ENCODE peak calls at places on chromosomes 4 and X, in ten cellular contexts. U is cardiac muscle cell, X is neural progenitor cell, I is Karpas-422, M is lower lobe of right lung, P is RWPE2, E is MM.1S, J is heart right ventricle, T is tibial nerve, K is sigmoid colon. N is an unnamed sample. For H3K4me1, the result is how much of the 10 kb centered on the place peaks cover.

GRCh38 chr4:33411182-33411581 is 2691.0 kb downstream of the PCDH7 start:
- DNase-seq in X (no peak), K (no peak), M (no peak), P (no peak), E (no peak), T (no peak), U (no peak), I (no peak), J (no peak), N (no peak)

GRCh38 chr4:86928400-86929255 is 6.2 kb upstream of the AFF1 start:
- DNase-seq in U (no peak), J (no peak), T (no peak), E (no peak), K (no peak), X (no peak), M (no peak), P (no peak), I (no peak), N (no peak)

GRCh38 chr4:127668770-127669169 is 36.0 kb downstream of the INTU start:
- DNase-seq in K (no peak), I (no peak), P (no peak), E (no peak), M (no peak), X (no peak), U (no peak), T (no peak), J (no peak), N (no peak)

GRCh38 chrX:109312757-109313156 is 169.1 kb downstream of the GUCY2F start:
- DNase-seq in J (no peak), M (no peak), P (no peak), X (no peak), K (no peak), I (no peak), T (no peak), U (no peak), E (no peak), N (no peak)

GRCh38 chrX:132375941-132376340 is 112.9 kb downstream of the MBNL3 start:
- DNase-seq in K (no peak), P (no peak), X (peak), J (no peak), U (no peak), T (no peak), E (peak), I (peak), M (no peak), N (no peak)

GRCh38 chr4:54152846-54153600 is 53.1 kb downstream of the GSX2 start:
- DNase-seq in J (no peak), E (no peak), X (no peak), I (no peak), T (no peak), U (no peak), K (no peak), P (no peak), M (no peak), N (no peak)

GRCh38 chr4:87097075-87097474 is 123.3 kb downstream of the KLHL8 start:
- DNase-seq in M (no peak), P (no peak), U (peak), X (peak), K (no peak), I (no peak), E (no peak), J (no peak), T (no peak), N (no peak)

GRCh38 chr4:64539234-64539849 is 130.1 kb upstream of the TECRL start:
- DNase-seq in I (peak), J (no peak), M (no peak), E (peak), P (no peak), X (peak), K (no peak), U (peak), T (no peak), N (peak)

GRCh38 chr4:151801547-151802516 is 41.0 kb upstream of the GATB start:
- DNase-seq in E (peak), I (peak), P (no peak), U (no peak), J (no peak), M (peak), X (peak), K (no peak), T (no peak), N (no peak)

GRCh38 chr4:121375262-121375661 is 5.6 kb downstream of the QRFPR start:
- DNase-seq in E (no peak), M (no peak), U (no peak), X (no peak), I (no peak), K (no peak), T (no peak), P (no peak), J (no peak), N (no peak)

GRCh38 chr4:24434193-24434728 is 150.1 kb downstream of the DHX15 start:
- DNase-seq in U (peak), I (no peak), K (no peak), E (no peak), P (no peak), M (no peak), T (no peak), X (no peak), J (no peak), N (no peak)

DNA sequence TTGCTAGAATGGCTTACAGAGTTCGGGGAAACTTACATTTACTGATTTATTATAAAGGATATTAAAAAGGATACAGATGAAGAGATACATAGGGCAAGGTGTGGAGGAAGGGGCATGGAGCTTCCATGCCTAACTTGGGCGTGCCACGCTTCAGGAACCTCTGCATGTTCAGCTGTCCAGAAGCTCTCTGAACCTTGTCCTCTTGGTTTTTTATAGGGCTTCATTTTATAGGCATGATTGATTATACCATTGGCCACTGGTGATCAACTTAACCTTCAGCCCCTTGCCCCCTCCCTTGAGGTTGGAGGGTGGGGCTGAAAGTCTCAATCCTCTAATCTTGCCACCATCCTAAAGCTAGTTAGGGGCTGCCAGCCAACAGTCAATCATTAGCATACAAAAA is 10.7 kb downstream of the SMAD1 start:
- DNase-seq in T (no peak), P (no peak), I (no peak), U (no peak), M (no peak), X (no peak), J (no peak), K (no peak), E (no peak), N (no peak)
- H3K4me3 ChIP-seq in T (no peak), P (no peak), I (no peak), U (no peak), M (no peak), X (no peak), J (no peak), K (no peak), E (no peak), N (no peak)

DNA sequence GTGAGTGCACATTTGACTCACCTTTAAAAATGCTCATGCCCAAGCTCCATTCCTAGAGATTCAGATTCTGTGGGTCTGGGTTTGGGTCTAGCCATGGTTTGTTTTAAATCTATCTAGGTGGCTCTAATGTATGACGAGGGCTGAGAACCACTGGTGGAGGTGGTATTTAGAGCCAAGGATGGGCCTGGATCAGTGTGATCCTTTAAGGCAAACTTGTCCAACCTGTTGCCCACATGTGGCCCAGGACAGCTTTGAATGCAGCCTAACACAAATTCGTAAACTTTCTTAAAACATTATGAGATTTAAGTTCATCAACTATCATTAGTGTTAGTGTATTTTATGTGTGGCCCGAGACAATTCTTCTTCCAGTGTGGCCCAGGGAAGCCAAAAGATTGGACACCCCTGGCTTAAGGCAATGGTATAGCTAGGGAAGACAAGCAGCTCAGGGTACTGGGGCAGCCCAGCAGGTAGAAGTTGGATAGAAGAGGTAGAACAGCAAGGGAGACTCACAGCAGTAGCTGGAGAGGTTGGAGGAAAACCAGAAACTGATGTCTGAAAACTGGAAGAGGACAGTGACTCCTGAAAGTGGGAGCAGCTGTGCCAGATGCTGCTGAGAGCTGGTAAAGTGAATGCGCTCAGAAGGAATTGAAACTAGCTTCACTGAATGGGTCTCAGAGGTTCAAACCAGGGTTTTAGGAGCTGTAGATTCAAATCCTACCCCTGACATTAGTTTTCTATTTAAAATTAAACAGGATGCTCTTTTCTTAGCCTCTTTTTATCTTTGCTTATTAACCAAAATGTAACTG is 18.2 kb downstream of the ADD1 start:
- DNase-seq in T (no peak), M (no peak), P (no peak), I (no peak), K (no peak), E (no peak), X (no peak), J (no peak), U (no peak), N (no peak)
- H3K4me1 ChIP-seq in T (half or more), M (half or more), P (under half), I (under half), K (under half), E (under half), X (under half), J (half or more), U (half or more), N (half or more)

GRCh38 chrX:68146054-68146453 is 287.2 kb downstream of the OPHN1 start:
- DNase-seq in E (peak), J (no peak), P (no peak), X (peak), M (no peak), T (no peak), U (peak), K (no peak), I (peak), N (no peak)
- H3K4me3 ChIP-seq in E (no peak), J (no peak), P (no peak), X (no peak), M (no peak), T (no peak), U (no peak), K (no peak), I (no peak), N (no peak)

DNA sequence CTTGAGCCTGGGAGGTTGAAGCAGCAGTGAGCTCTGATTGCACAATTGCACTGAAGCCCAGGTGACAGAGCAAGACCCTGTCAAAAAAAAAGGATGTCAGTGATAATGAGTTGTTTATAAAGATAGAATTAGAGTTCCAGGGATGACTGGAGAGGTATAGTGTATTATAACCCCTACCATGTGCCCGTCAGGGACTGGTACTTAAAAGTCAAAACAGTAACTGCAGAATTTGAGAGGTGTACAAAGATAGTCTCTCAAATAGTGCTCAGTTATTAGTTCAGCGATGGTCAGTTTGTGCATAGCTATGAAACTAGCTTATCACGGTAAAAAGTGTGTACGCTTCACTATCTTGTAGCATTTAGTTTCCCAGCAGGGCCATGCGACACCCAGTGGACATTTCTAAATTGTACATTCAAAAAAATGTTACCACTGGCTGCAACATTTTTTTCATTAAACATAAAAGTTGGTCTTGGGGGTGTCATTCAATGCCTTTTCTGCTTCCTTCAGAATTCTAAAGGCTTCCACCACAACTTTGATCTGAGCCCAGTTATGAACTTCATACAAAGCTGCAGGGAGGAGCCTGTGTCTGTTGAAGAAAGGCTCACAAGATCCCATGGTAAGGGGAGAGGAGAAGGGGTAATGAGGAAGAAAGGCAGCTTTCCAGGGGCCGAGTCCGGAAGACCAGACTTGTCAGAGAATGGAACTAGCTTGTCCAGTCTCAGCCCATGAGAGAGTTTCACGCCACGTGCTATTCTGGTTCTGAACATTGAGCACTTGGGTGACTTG is 9.2 kb upstream of the GYG2 start:
- DNase-seq in J (no peak), U (peak), I (peak), E (no peak), X (no peak), T (no peak), M (no peak), K (no peak), P (no peak), N (no peak)
- H3K4me1 ChIP-seq in J (under half), U (under half), I (under half), E (under half), X (under half), T (under half), M (under half), K (under half), P (under half), N (under half)

GRCh38 chrX:124212622-124213021 is 119.8 kb upstream of the TEX13D start:
- DNase-seq in J (no peak), U (no peak), X (no peak), P (no peak), E (peak), T (no peak), M (no peak), K (no peak), I (peak), N (no peak)

GRCh38 chrX:124216396-124217124 is 115.9 kb upstream of the TEX13D start:
- DNase-seq in P (no peak), U (no peak), T (no peak), I (no peak), K (no peak), X (peak), M (no peak), J (no peak), E (no peak), N (no peak)

GRCh38 chrX:124223524-124223923 is 108.9 kb upstream of the TEX13D start:
- DNase-seq in X (peak), K (no peak), P (no peak), E (no peak), M (no peak), J (no peak), T (no peak), U (peak), I (no peak), N (no peak)

GRCh38 chrX:124215786-124216185 is 116.7 kb upstream of the TEX13D start:
- DNase-seq in M (no peak), K (no peak), U (no peak), E (no peak), T (no peak), I (no peak), P (no peak), X (no peak), J (no peak), N (no peak)

GRCh38 chrX:124217289-124218251 is 114.9 kb upstream of the TEX13D start:
- DNase-seq in K (no peak), X (peak), E (peak), T (no peak), U (no peak), M (no peak), P (peak), I (no peak), J (no peak), N (no peak)
- H3K4me3 ChIP-seq in K (no peak), X (peak), E (no peak), T (no peak), U (no peak), M (no peak), P (no peak), I (no peak), J (no peak), N (no peak)